ENCODE peak calls at places on chromosomes 11 and 22, in four cellular contexts. One of them, this sample, is unnamed.

GRCh38 chr11:63212742-63213141 is 30.7 kb downstream of the SLC22A25 start:
- DNase-seq in GM12878: no peak
- DNase-seq in K562: peak
- DNase-seq in H1: no peak
- DNase-seq in this sample: no peak

GRCh38 chr11:12743834-12744449 is 69.7 kb downstream of the TEAD1 start:
- DNase-seq in GM12878: no peak
- DNase-seq in K562: no peak
- DNase-seq in H1: no peak
- DNase-seq in this sample: no peak

GRCh38 chr11:127789887-127790286 is 789.3 kb upstream of the KIRREL3 start:
- DNase-seq in GM12878: no peak
- DNase-seq in K562: no peak
- DNase-seq in H1: no peak
- DNase-seq in this sample: peak

GRCh38 chr11:59779487-59779886 is 24.3 kb downstream of the STX3 start:
- DNase-seq in GM12878: no peak
- DNase-seq in K562: no peak
- DNase-seq in H1: no peak
- DNase-seq in this sample: no peak

GRCh38 chr11:109096266-109096665 is 325.7 kb upstream of the C11orf87 start:
- DNase-seq in GM12878: no peak
- DNase-seq in K562: no peak
- DNase-seq in H1: no peak
- DNase-seq in this sample: no peak

GRCh38 chr11:71580057-71581003 is 2.3 kb downstream of the KRTAP5-11 start:
- DNase-seq in GM12878: no peak
- DNase-seq in K562: peak
- DNase-seq in H1: no peak
- DNase-seq in this sample: peak

GRCh38 chr11:111977141-111978027 is 40.2 kb downstream of the DIXDC1 start:
- DNase-seq in GM12878: no peak
- DNase-seq in K562: no peak
- DNase-seq in H1: peak
- DNase-seq in this sample: no peak

GRCh38 chr11:104946907-104947306 is 21.5 kb downstream of the CASP4 start:
- DNase-seq in GM12878: peak
- DNase-seq in K562: peak
- DNase-seq in H1: no peak
- DNase-seq in this sample: peak

GRCh38 chr22:17786435-17787158 is 12.3 kb upstream of the BID start:
- DNase-seq in GM12878: no peak
- DNase-seq in K562: peak
- DNase-seq in H1: no peak
- DNase-seq in this sample: no peak

GRCh38 chr11:65425105-65425970 is 2.7 kb downstream of the NEAT1 start:
- DNase-seq in GM12878: no peak
- DNase-seq in K562: no peak
- DNase-seq in H1: no peak
- DNase-seq in this sample: peak

DNA sequence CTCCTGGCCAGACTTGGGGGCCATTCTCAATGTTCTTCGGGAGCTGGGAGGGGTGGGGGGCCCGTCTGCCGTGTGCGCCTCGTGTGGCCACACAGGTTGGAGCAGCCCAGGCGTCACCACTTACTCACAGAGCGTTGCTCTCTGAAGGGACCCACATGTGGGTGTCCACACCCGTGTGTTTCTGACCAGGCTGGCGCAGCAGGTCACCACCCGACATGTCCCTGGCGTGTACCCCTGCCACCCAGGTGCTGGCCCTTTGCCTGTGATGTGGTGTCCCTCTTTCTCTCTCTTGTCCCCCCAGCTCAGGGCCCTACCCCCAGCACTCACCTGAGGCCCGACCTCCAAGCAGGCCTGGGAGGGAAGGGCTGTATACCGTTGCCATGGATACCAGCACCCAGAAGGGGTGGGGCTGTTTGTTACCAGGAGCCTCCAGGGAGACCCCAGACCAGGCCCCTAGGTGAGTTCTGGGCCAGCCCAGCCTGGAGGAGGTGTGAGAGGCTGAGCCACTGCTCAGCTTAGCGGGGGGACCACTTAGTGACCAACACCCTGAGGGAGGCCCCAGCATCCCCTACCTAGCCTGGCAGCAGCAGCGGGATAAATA is 1.4 kb downstream of the LMNTD2 start:
- DNase-seq in GM12878: no peak
- DNase-seq in K562: no peak
- DNase-seq in H1: no peak
- DNase-seq in this sample: no peak
- TF ChIP-seq CHD1 in GM12878: no peak
- TF ChIP-seq CHD1 in K562: no peak
- TF ChIP-seq CHD1 in H1: no peak
- TF ChIP-seq CHD1 in this sample: no peak

DNA sequence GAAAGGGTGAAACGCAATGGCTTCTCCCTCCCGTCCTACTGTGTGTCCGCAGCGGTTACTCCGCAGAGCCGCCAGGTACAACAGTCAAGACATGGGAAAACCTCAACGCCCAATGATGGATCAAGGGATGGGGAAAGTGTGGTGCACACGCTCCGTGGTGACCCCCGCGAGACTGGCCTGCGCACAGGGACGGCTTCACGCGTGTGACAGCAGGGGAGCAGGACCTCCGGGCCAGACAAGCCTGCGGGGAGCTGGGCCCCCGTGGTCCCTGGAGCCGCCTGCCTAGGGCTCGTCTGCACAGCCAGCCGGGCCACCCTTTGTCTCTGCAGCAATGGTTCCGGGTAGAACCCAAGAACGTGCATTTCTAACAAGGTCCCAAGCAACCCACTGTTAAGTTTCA is 31.7 kb upstream of the MOB2 start:
- DNase-seq in GM12878: no peak
- DNase-seq in K562: no peak
- DNase-seq in H1: no peak
- DNase-seq in this sample: no peak
- H3K4me2 ChIP-seq in GM12878: no peak
- H3K4me2 ChIP-seq in K562: no peak
- H3K4me2 ChIP-seq in H1: no peak
- H3K4me2 ChIP-seq in this sample: no peak

GRCh38 chr11:67630230-67630942 is 649 bp upstream of the NUDT8 start:
- DNase-seq in GM12878: peak
- DNase-seq in K562: peak
- DNase-seq in H1: peak
- DNase-seq in this sample: peak

GRCh38 chr11:67629386-67630229 is at the start of gene NUDT8:
- DNase-seq in GM12878: peak
- DNase-seq in K562: peak
- DNase-seq in H1: peak
- DNase-seq in this sample: peak

GRCh38 chr11:67627394-67627787 is 2.3 kb downstream of the NUDT8 start:
- DNase-seq in GM12878: no peak
- DNase-seq in K562: no peak
- DNase-seq in H1: no peak
- DNase-seq in this sample: no peak

GRCh38 chr11:67627788-67628624 is 1.7 kb downstream of the NUDT8 start:
- DNase-seq in GM12878: no peak
- DNase-seq in K562: no peak
- DNase-seq in H1: no peak
- DNase-seq in this sample: no peak

GRCh38 chr11:67628710-67629385 is 889 bp downstream of the NUDT8 start:
- DNase-seq in GM12878: no peak
- DNase-seq in K562: no peak
- DNase-seq in H1: no peak
- DNase-seq in this sample: no peak
- TF ChIP-seq CHD1 in GM12878: no peak
- TF ChIP-seq CHD1 in K562: no peak
- TF ChIP-seq CHD1 in H1: no peak
- TF ChIP-seq CHD1 in this sample: no peak

GRCh38 chr11:117876341-117877119 is at the start of gene FXYD6:
- DNase-seq in GM12878: no peak
- DNase-seq in K562: peak
- DNase-seq in H1: peak
- DNase-seq in this sample: no peak

GRCh38 chr11:117875397-117876048 is 935 bp downstream of the FXYD6 start:
- DNase-seq in GM12878: no peak
- DNase-seq in K562: no peak
- DNase-seq in H1: peak
- DNase-seq in this sample: no peak

GRCh38 chr11:117876049-117876340 is 463 bp downstream of the FXYD6 start:
- DNase-seq in GM12878: no peak
- DNase-seq in K562: no peak
- DNase-seq in H1: no peak
- DNase-seq in this sample: no peak

GRCh38 chr11:117878314-117878938 is 2.0 kb upstream of the FXYD6 start:
- DNase-seq in GM12878: no peak
- DNase-seq in K562: no peak
- DNase-seq in H1: no peak
- DNase-seq in this sample: no peak

DNA sequence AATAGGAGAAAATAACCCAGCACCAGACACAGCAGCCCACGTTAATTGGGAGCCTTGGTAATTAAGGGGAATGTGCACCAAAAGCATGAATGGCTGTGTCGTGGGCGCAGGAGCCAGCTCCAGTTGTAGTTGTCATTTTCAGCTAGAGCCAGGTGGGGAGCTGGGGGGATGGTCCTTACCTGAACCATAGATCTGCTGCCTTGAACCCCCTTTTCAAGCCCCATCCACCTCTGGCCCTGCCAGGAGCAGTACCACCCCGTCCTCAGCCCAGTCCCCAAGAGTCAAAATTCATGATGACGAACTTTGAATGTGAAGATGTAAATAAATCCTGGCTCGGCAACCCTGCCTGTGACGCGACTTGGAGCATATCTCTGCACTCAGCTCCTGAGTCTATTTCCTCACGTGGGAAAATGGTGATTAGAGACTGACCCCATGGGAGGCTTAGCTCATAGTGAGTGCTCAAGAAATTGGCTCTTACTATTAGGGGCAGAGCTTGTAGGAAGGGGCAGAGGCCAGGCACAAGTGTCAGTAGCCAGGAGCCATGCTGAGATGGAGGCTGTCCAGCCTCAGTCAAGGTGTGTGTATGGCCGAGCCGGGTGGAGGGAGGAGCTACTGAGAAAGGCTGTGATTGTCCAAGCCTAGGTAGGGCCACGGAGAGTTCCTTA is 794 bp upstream of the FXYD6 start:
- DNase-seq in GM12878: no peak
- DNase-seq in K562: no peak
- DNase-seq in H1: no peak
- DNase-seq in this sample: no peak
- H3K4me2 ChIP-seq in GM12878: no peak
- H3K4me2 ChIP-seq in K562: no peak
- H3K4me2 ChIP-seq in H1: peak
- H3K4me2 ChIP-seq in this sample: peak

GRCh38 chr22:37273126-37273845 is 9.0 kb upstream of the CYTH4 start:
- DNase-seq in GM12878: no peak
- DNase-seq in K562: peak
- DNase-seq in H1: no peak
- DNase-seq in this sample: peak
- TF ChIP-seq CHD1 in GM12878: no peak
- TF ChIP-seq CHD1 in K562: no peak
- TF ChIP-seq CHD1 in H1: no peak
- TF ChIP-seq CHD1 in this sample: no peak

GRCh38 chr22:44839721-44840120 is 87.3 kb downstream of the ARHGAP8 start:
- DNase-seq in GM12878: no peak
- DNase-seq in K562: no peak
- DNase-seq in H1: no peak
- DNase-seq in this sample: no peak

GRCh38 chr22:44838316-44839016 is 86.1 kb downstream of the ARHGAP8 start:
- DNase-seq in GM12878: no peak
- DNase-seq in K562: no peak
- DNase-seq in H1: no peak
- DNase-seq in this sample: no peak

GRCh38 chr22:44840611-44841322 is 88.4 kb downstream of the ARHGAP8 start:
- DNase-seq in GM12878: no peak
- DNase-seq in K562: no peak
- DNase-seq in H1: no peak
- DNase-seq in this sample: no peak

GRCh38 chr22:44839061-44839460 is 86.7 kb downstream of the ARHGAP8 start:
- DNase-seq in GM12878: no peak
- DNase-seq in K562: no peak
- DNase-seq in H1: no peak
- DNase-seq in this sample: no peak

DNA sequence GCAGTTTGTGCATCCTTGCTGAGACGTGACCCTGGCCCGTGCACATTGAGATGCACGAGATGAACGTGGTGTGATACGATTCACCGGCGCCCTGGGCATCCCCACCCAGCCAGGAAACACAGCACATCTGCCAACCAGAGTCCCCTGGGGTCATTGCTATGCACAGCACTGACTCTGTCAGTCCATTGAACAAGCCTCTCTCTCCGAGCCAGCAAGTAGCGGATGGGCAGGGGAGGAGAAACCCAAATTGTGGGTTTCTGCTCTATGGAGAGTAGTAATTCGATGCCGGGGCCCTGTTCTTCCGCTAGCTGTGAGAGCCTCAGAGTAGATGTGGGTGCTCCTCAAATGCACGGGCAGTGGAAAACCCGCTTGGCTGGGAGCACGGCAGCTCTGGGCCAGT is 85.1 kb downstream of the ARHGAP8 start:
- DNase-seq in GM12878: no peak
- DNase-seq in K562: no peak
- DNase-seq in H1: no peak
- DNase-seq in this sample: no peak
- H3K4me2 ChIP-seq in GM12878: no peak
- H3K4me2 ChIP-seq in K562: no peak
- H3K4me2 ChIP-seq in H1: no peak
- H3K4me2 ChIP-seq in this sample: no peak

GRCh38 chr11:79080506-79080905 is 360.3 kb downstream of the TENM4 start:
- DNase-seq in GM12878: no peak
- DNase-seq in K562: no peak
- DNase-seq in H1: no peak
- DNase-seq in this sample: peak

GRCh38 chr11:79078999-79079398 is 361.8 kb downstream of the TENM4 start:
- DNase-seq in GM12878: no peak
- DNase-seq in K562: no peak
- DNase-seq in H1: no peak
- DNase-seq in this sample: no peak

GRCh38 chr11:79074547-79074946 is 366.3 kb downstream of the TENM4 start:
- DNase-seq in GM12878: no peak
- DNase-seq in K562: no peak
- DNase-seq in H1: no peak
- DNase-seq in this sample: no peak

GRCh38 chr11:79077684-79078379 is 363.0 kb downstream of the TENM4 start:
- DNase-seq in GM12878: no peak
- DNase-seq in K562: no peak
- DNase-seq in H1: no peak
- DNase-seq in this sample: no peak

GRCh38 chr11:79076526-79077115 is 364.2 kb downstream of the TENM4 start:
- DNase-seq in GM12878: no peak
- DNase-seq in K562: peak
- DNase-seq in H1: no peak
- DNase-seq in this sample: no peak
- TF ChIP-seq CHD1 in GM12878: no peak
- TF ChIP-seq CHD1 in K562: no peak
- TF ChIP-seq CHD1 in H1: no peak
- TF ChIP-seq CHD1 in this sample: no peak

This sample was measured in IMR-90.